ENCODE peak calls at places on chromosome 9, in six cellular contexts. V, U, R, X, F and E are unnamed samples.

GRCh38 chr9:1115370-1115769 is 65.2 kb downstream of the DMRT2 start:
- DNase-seq in V (no peak), U (no peak), R (no peak), X (no peak), F (no peak), E (no peak)

GRCh38 chr9:121954477-121955175 is 138.5 kb downstream of the TTLL11 start:
- DNase-seq in V (peak; percentile 92), U (no peak), R (no peak), X (no peak), F (no peak), E (no peak)

GRCh38 chr9:93508207-93508606 is 54.8 kb upstream of the FAM120AOS start:
- DNase-seq in V (no peak), U (no peak), R (no peak), X (no peak), F (no peak), E (no peak)

GRCh38 chr9:93950619-93951601 is 4.2 kb downstream of the BARX1 start:
- DNase-seq in V (no peak), U (peak; percentile 52), R (no peak), X (no peak), F (no peak), E (no peak)

GRCh38 chr9:115650768-115651167 is 502.8 kb upstream of the PAPPA start:
- DNase-seq in V (peak; percentile 89), U (peak; percentile 90), R (no peak), X (no peak), F (no peak), E (no peak)

GRCh38 chr9:119963798-119964372 is 594.6 kb upstream of the BRINP1 start:
- DNase-seq in V (peak; percentile 92), U (peak; percentile 94), R (peak; percentile 92), X (no peak), F (peak; percentile 65), E (no peak)

GRCh38 chr9:83937861-83938455 is 16.7 kb upstream of the KIF27 start:
- DNase-seq in V (peak; percentile 78), U (peak; percentile 66), R (no peak), X (peak; percentile 3), F (peak; percentile 41), E (no peak)

GRCh38 chr9:114238919-114239879 is 83.7 kb upstream of the ORM1 start:
- DNase-seq in V (peak; percentile 78), U (peak; percentile 62), R (peak; percentile 86), X (no peak), F (no peak), E (no peak)

GRCh38 chr9:104608336-104608735 is 2.9 kb upstream of the OR13C2 start:
- DNase-seq in V (peak; percentile 2), U (no peak), R (no peak), X (no peak), F (no peak), E (no peak)

GRCh38 chr9:84230355-84231136 is 110.0 kb downstream of the SLC28A3 start:
- DNase-seq in V (peak; percentile 72), U (peak; percentile 6), R (peak; percentile 20), X (no peak), F (no peak), E (no peak)

GRCh38 chr9:4222357-4222756 is 77.5 kb downstream of the GLIS3 start:
- DNase-seq in V (no peak), U (no peak), R (no peak), X (no peak), F (no peak), E (no peak)

GRCh38 chr9:86368871-86369521 is 14.8 kb upstream of the TUT7 start:
- DNase-seq in V (peak; percentile 99), U (peak; percentile 78), R (no peak), X (no peak), F (no peak), E (no peak)

GRCh38 chr9:134061688-134062371 is 6.0 kb downstream of the BRD3 start:
- DNase-seq in V (no peak), U (no peak), R (no peak), X (no peak), F (no peak), E (no peak)

GRCh38 chr9:105445203-105445881 is 2.5 kb upstream of the FSD1L start:
- DNase-seq in V (no peak), U (no peak), R (no peak), X (no peak), F (no peak), E (no peak)

GRCh38 chr9:116674210-116674980 is 12.7 kb upstream of the TRIM32 start:
- DNase-seq in V (no peak), U (no peak), R (no peak), X (no peak), F (no peak), E (no peak)

GRCh38 chr9:111866976-111867375 is 29.6 kb upstream of the UGCG start:
- DNase-seq in V (peak; percentile 85), U (peak; percentile 89), R (peak; percentile 42), X (no peak), F (peak; percentile 58), E (no peak)

GRCh38 chr9:115006660-115007059 is 76.3 kb upstream of the TNFSF8 start:
- DNase-seq in V (peak; percentile 94), U (peak; percentile 96), R (no peak), X (no peak), F (no peak), E (no peak)

GRCh38 chr9:31185831-31186230 is 1198.6 kb upstream of the ACO1 start:
- DNase-seq in V (peak; percentile 89), U (no peak), R (no peak), X (no peak), F (no peak), E (no peak)